ENCODE peak calls at places on chromosomes 1 and 21, in six cellular contexts. A, Y, Z, T, C and E are unnamed samples.

GRCh38 chr1:154479764-154480421 is 22.1 kb upstream of the TDRD10 start:
- DNase-seq in A (peak; percentile 94), Y (peak; percentile 80), Z (peak; percentile 56), T (peak; percentile 59), C (peak; percentile 74), E (peak; percentile 56)

GRCh38 chr1:29179641-29180184 is 2.0 kb downstream of the SRSF4 start:
- DNase-seq in A (no peak), Y (no peak), Z (no peak), T (no peak), C (peak; percentile 15), E (no peak)

GRCh38 chr1:198540580-198540979 is at the start of gene ATP6V1G3:
- DNase-seq in A (no peak), Y (no peak), Z (no peak), T (no peak), C (no peak), E (no peak)

GRCh38 chr1:232553050-232553754 is 76.7 kb downstream of the SIPA1L2 start:
- DNase-seq in A (no peak), Y (no peak), Z (peak; percentile 66), T (no peak), C (no peak), E (peak; percentile 33)

GRCh38 chr1:60132108-60132507 is 58.5 kb upstream of the C1orf87 start:
- DNase-seq in A (no peak), Y (no peak), Z (no peak), T (no peak), C (no peak), E (no peak)

GRCh38 chr1:35448344-35448801 is 108.8 kb downstream of the KIAA0319L start:
- DNase-seq in A (peak; percentile 48), Y (no peak), Z (no peak), T (peak; percentile 10), C (peak; percentile 39), E (peak; percentile 61)

GRCh38 chr1:243974451-243975292 is 76.4 kb upstream of the ZBTB18 start:
- DNase-seq in A (no peak), Y (no peak), Z (no peak), T (no peak), C (no peak), E (no peak)

GRCh38 chr1:67166196-67166595 is at the start of gene IL23R:
- DNase-seq in A (no peak), Y (no peak), Z (no peak), T (no peak), C (no peak), E (no peak)

GRCh38 chr1:231419738-231420298 is 2.3 kb downstream of the EGLN1 start:
- DNase-seq in A (no peak), Y (no peak), Z (no peak), T (no peak), C (no peak), E (no peak)

GRCh38 chr1:44408181-44409018 is 3.3 kb downstream of the RNF220 start:
- DNase-seq in A (no peak), Y (no peak), Z (peak; percentile 38), T (no peak), C (peak; percentile 11), E (no peak)

GRCh38 chr1:30982937-30983336 is 74.4 kb upstream of the SDC3 start:
- DNase-seq in A (peak; percentile 24), Y (no peak), Z (no peak), T (no peak), C (no peak), E (peak; percentile 64)

GRCh38 chr21:33993286-33994231 is 78.0 kb upstream of the ATP5PO start:
- DNase-seq in A (no peak), Y (no peak), Z (peak; percentile 73), T (no peak), C (no peak), E (peak; percentile 38)

GRCh38 chr1:218242171-218242570 is 42.9 kb upstream of the RRP15 start:
- DNase-seq in A (no peak), Y (no peak), Z (no peak), T (no peak), C (no peak), E (no peak)

GRCh38 chr1:174401075-174401474 is 46.7 kb upstream of the GPR52 start:
- DNase-seq in A (no peak), Y (no peak), Z (no peak), T (no peak), C (no peak), E (no peak)

GRCh38 chr1:107138767-107139445 is 1.9 kb upstream of the NTNG1 start:
- DNase-seq in A (no peak), Y (no peak), Z (no peak), T (no peak), C (no peak), E (no peak)

GRCh38 chr1:155873860-155874259 is 14.5 kb downstream of the SYT11 start:
- DNase-seq in A (no peak), Y (no peak), Z (peak; percentile 57), T (no peak), C (no peak), E (peak; percentile 38)

GRCh38 chr1:178161516-178161915 is 67.6 kb downstream of the RASAL2 start:
- DNase-seq in A (no peak), Y (no peak), Z (no peak), T (no peak), C (no peak), E (no peak)

GRCh38 chr21:39048574-39048973 is 134.7 kb downstream of the PSMG1 start:
- DNase-seq in A (no peak), Y (peak; percentile 90), Z (no peak), T (no peak), C (no peak), E (no peak)

GRCh38 chr1:78491311-78492071 is 717 bp downstream of the PTGFR start:
- DNase-seq in A (peak; percentile 47), Y (no peak), Z (peak; percentile 55), T (no peak), C (no peak), E (peak; percentile 12)

GRCh38 chr1:200245492-200245891 is 164.3 kb downstream of the ZNF281 start:
- DNase-seq in A (no peak), Y (no peak), Z (no peak), T (no peak), C (no peak), E (no peak)

GRCh38 chr21:42683371-42684108 is 30.1 kb downstream of the PDE9A start:
- DNase-seq in A (no peak), Y (no peak), Z (peak; percentile 35), T (no peak), C (no peak), E (no peak)

GRCh38 chr1:61083799-61084385 is 1.5 kb downstream of the NFIA start:
- DNase-seq in A (no peak), Y (no peak), Z (no peak), T (no peak), C (no peak), E (no peak)

GRCh38 chr1:37726191-37726590 is 33.9 kb downstream of the CDCA8 start:
- DNase-seq in A (no peak), Y (no peak), Z (no peak), T (no peak), C (no peak), E (no peak)

GRCh38 chr1:243806310-243806709 is 43.7 kb downstream of the AKT3 start:
- DNase-seq in A (no peak), Y (no peak), Z (no peak), T (no peak), C (no peak), E (no peak)

GRCh38 chr1:221137668-221138067 is 258.4 kb downstream of the HLX start:
- DNase-seq in A (no peak), Y (no peak), Z (no peak), T (no peak), C (no peak), E (no peak)

GRCh38 chr1:53183277-53183990 is 13.2 kb upstream of the CPT2 start:
- DNase-seq in A (peak; percentile 37), Y (no peak), Z (no peak), T (no peak), C (peak; percentile 97), E (no peak)

GRCh38 chr1:233063462-233063861 is 113.1 kb downstream of the NTPCR start:
- DNase-seq in A (no peak), Y (no peak), Z (no peak), T (no peak), C (no peak), E (no peak)

GRCh38 chr1:28073867-28074266 is 14.5 kb downstream of the EYA3 start:
- DNase-seq in A (no peak), Y (no peak), Z (no peak), T (no peak), C (no peak), E (no peak)

GRCh38 chr1:25467193-25467592 is 36.5 kb downstream of the MACO1 start:
- DNase-seq in A (no peak), Y (no peak), Z (no peak), T (no peak), C (no peak), E (no peak)

GRCh38 chr1:245682638-245683376 is 528.0 kb downstream of the KIF26B start:
- DNase-seq in A (no peak), Y (no peak), Z (no peak), T (no peak), C (no peak), E (peak; percentile 14)

GRCh38 chr1:92804721-92805169 is 19.8 kb upstream of the EVI5 start:
- DNase-seq in A (peak; percentile 33), Y (peak; percentile 76), Z (peak; percentile 87), T (peak; percentile 21), C (peak; percentile 41), E (peak; percentile 82)

GRCh38 chr1:162541619-162542141 is 19.8 kb upstream of the UAP1 start:
- DNase-seq in A (peak; percentile 56), Y (no peak), Z (peak; percentile 80), T (no peak), C (no peak), E (no peak)

GRCh38 chr1:38585038-38585420 is 274.5 kb downstream of the RRAGC start:
- DNase-seq in A (no peak), Y (peak; percentile 65), Z (no peak), T (no peak), C (no peak), E (no peak)

GRCh38 chr1:170538687-170539086 is 6.7 kb downstream of the GORAB start:
- DNase-seq in A (no peak), Y (no peak), Z (no peak), T (no peak), C (no peak), E (no peak)
- H3K36me3 ChIP-seq in A (peaks cover 43% of the 10 kb centered on the region), Y (peaks cover 65% of the 10 kb centered on the region), Z (peaks cover 5% of the 10 kb centered on the region), T (no peaks in the 10 kb centered on the region), C (peaks cover 5% of the 10 kb centered on the region), E (peaks cover 23% of the 10 kb centered on the region)

GRCh38 chr1:109626682-109627408 is 7.2 kb downstream of the AMPD2 start:
- DNase-seq in A (peak; percentile 2), Y (no peak), Z (no peak), T (no peak), C (no peak), E (no peak)
- H3K36me3 ChIP-seq in A (peaks cover 66% of the 10 kb centered on the region), Y (peaks cover 43% of the 10 kb centered on the region), Z (peaks cover 9% of the 10 kb centered on the region), T (no peaks in the 10 kb centered on the region), C (peaks cover 45% of the 10 kb centered on the region), E (peaks cover 41% of the 10 kb centered on the region)

DNA sequence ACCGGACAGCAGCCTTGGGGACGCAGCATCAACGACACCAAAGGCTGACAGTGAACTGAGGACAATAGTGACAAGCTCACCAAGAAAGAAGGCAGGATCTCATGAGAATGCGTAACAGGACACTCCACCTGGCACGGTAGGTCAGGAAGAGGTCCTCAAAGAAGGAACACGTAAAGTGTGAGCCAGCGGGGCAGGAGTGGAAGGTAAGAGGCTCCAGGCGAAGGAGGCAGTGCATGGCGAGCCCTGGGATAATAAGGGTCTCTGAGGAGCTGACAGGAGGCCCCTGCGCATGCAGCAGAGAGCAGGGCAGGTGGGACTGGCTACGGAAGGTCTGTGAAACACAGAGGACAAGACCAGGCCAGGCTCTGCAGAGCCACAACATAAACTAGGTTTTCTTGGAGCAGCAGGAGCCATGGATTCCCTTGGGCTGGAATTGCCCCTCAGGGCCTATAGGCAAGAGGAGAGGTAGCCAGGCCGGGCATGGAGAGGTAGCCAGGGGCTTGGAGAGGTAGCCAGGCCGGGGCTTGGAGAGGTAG is 8.2 kb downstream of the LSS start:
- DNase-seq in A (no peak), Y (no peak), Z (no peak), T (no peak), C (no peak), E (no peak)
- H3K36me3 ChIP-seq in A (peaks cover 78% of the 10 kb centered on the region), Y (peaks cover 39% of the 10 kb centered on the region), Z (peaks cover 6% of the 10 kb centered on the region), T (no peaks in the 10 kb centered on the region), C (peaks cover 14% of the 10 kb centered on the region), E (peaks cover 9% of the 10 kb centered on the region)

GRCh38 chr1:180857947-180858768 is 54.5 kb upstream of the KIAA1614 start:
- DNase-seq in A (no peak), Y (no peak), Z (no peak), T (no peak), C (no peak), E (no peak)
- H3K36me3 ChIP-seq in A (no peaks in the 10 kb centered on the region), Y (no peaks in the 10 kb centered on the region), Z (no peaks in the 10 kb centered on the region), T (no peaks in the 10 kb centered on the region), C (no peaks in the 10 kb centered on the region), E (no peaks in the 10 kb centered on the region)